ENCODE peak calls at places on chromosomes 11 and 22, in eight cellular contexts. W, H, L, Y, U, Z, V and P are unnamed samples.
A peak's percentile ranks its signal among the peaks of the same experiment; 100 is the strongest.

GRCh38 chr11:86952933-86953637 is 2.1 kb downstream of the FZD4 start:
- DNase-seq in H (no peak), U (peak; percentile 51), W (no peak), V (no peak), Z (no peak), Y (no peak), L (no peak), P (peak; percentile 50)

GRCh38 chr11:26201411-26201810 is 130.5 kb upstream of the ANO3 start:
- DNase-seq in V (no peak), W (no peak), Z (no peak), U (peak; percentile 84), H (peak; percentile 29), L (no peak), Y (no peak), P (no peak)

GRCh38 chr11:111797145-111797581 is 31.0 kb upstream of the PPP2R1B start:
- DNase-seq in Y (no peak), H (no peak), L (no peak), U (peak; percentile 31), V (no peak), W (peak; percentile 74), Z (no peak), P (peak; percentile 54)

GRCh38 chr11:86218125-86219081 is 26.1 kb upstream of the EED start:
- DNase-seq in V (peak; percentile 67), Z (peak; percentile 77), W (peak; percentile 82), H (peak; percentile 41), L (peak; percentile 62), U (peak; percentile 81), Y (peak; percentile 42), P (peak; percentile 83)

GRCh38 chr22:29338398-29338797 is 22.9 kb upstream of the RASL10A start:
- DNase-seq in Y (no peak), U (no peak), L (no peak), H (no peak), Z (no peak), V (no peak), W (no peak), P (no peak)

GRCh38 chr11:106996691-106997090 is 21.6 kb downstream of the GUCY1A2 start:
- DNase-seq in Y (no peak), L (no peak), H (no peak), Z (no peak), V (no peak), U (no peak), W (no peak), P (no peak)

GRCh38 chr22:37063436-37064420 is 12.2 kb downstream of the KCTD17 start:
- DNase-seq in L (no peak), W (no peak), Y (peak; percentile 15), U (no peak), H (no peak), Z (no peak), V (no peak), P (no peak)

GRCh38 chr11:86664930-86665329 is 7.5 kb downstream of the ME3 start:
- DNase-seq in L (no peak), V (no peak), W (no peak), H (no peak), U (no peak), Z (no peak), Y (no peak), P (no peak)

GRCh38 chr22:49372530-49373288 is 455.0 kb downstream of the BRD1 start:
- DNase-seq in L (no peak), U (no peak), W (peak; percentile 89), Y (no peak), H (no peak), V (no peak), Z (no peak), P (no peak)

GRCh38 chr11:63918576-63919171 is 1.7 kb upstream of the RCOR2 start:
- DNase-seq in V (peak; percentile 33), L (no peak), U (peak; percentile 30), Y (no peak), Z (peak; percentile 27), H (no peak), W (peak; percentile 68), P (no peak)

DNA sequence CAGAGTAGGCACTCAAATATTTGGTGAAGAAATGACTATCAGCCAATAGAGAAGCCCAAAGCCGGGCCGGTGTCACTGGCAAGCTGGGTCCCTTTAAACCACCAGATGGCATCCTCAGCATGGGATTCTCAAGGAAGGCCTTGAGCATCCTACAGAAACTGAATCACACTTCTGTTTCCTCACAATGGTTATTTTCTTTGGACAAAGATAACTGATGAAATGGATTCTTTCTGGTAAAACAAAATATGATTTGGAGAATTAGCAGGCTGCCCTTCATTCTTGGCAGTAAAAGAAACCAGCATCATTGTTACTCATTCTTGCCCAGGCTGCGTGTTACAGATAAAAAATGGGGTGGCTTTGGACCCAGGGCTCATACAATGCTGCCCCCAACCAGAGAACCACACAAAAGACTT is 30.3 kb upstream of the ASPHD2 start:
- DNase-seq in V (peak; percentile 35), U (peak; percentile 70), L (peak; percentile 33), W (peak; percentile 70), Z (peak; percentile 43), H (peak; percentile 8), Y (peak; percentile 36), P (peak; percentile 73)
- TF ChIP-seq CTCF in V (peak; percentile 66), U (peak; percentile 68), L (peak; percentile 51), W (peak; percentile 68), Z (peak; percentile 75), H (peak; percentile 75), Y (peak; percentile 36), P (peak; percentile 85)

DNA sequence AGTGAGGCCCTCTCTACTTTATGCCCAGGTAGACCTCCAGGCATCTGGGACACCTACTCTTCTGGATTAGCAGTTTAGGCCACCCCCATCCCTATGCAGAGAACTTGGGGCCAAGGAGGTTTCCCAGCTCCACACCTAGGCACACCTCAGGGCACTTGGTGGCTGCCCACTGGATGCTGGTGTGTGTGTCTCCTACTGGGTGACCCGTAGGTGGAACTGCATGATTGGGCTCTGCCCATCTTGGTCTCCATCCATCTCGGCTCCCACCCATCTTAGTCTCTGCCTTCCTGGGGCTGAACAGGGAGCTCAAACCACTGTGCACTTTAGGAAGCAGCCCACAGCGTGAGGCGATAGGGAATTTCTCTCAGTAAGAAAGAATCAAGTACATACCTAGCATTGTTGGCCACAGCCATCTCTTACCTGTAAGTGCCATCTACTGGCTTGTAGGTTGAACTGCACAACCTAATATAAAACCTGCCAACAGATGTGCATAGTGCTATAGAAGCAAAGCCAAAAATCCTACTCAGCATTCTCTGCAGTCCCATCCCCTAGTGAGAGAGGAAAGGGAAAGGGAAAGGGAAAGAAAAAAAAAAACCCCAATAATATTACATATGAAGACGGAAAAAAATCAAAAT is 61.6 kb upstream of the PTPN5 start:
- DNase-seq in Y (no peak), W (peak; percentile 32), Z (no peak), H (no peak), L (no peak), V (no peak), U (peak; percentile 23), P (peak; percentile 29)
- TF ChIP-seq CTCF in Y (no peak), W (peak; percentile 35), Z (peak; percentile 24), H (peak; percentile 50), L (no peak), V (peak; percentile 69), U (peak; percentile 45), P (peak; percentile 38)

DNA sequence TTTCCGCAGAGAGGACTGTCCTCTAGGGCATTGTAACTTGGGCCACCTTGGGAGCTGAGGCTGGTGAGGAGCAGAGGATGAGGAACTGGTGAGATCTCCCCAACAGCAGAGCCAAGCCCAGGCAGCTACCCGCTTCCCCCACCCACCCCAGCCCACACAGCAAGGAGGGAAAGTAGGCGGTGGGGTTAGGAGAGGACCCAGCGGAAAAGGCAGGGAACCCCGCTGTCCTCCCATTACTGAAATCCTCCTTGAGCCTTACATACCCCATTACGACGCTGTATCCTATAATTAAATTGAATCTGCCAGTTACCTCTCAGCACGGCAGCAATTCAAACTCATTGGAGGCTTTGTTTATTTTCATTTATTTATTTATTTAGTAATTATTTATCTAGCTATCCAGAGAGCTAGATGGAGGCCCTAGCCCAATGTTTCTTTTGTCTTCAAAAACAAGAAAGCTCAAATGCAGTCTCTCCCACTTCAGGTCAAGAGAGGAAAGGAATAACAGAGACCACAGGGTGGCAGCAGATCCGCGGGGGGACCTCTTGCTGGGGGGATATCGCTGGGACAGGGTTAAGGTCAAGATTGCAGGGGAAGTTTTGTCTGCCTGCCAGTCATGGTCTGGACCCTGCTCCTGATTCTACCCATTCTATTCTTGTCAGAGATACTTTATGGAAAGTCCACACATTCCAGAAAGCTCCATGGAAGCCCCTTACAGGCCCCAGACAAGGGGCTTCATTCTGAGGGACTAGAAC is 218.0 kb downstream of the ST3GAL4 start:
- DNase-seq in Y (no peak), Z (no peak), U (no peak), H (no peak), L (no peak), V (peak; percentile 20), W (peak; percentile 21), P (peak; percentile 33)
- TF ChIP-seq CTCF in Y (no peak), Z (peak; percentile 6), U (no peak), H (peak; percentile 41), L (no peak), V (no peak), W (peak; percentile 44), P (no peak)

GRCh38 chr11:438101-438844 is 3.5 kb downstream of the ANO9 start:
- DNase-seq in H (no peak), U (no peak), L (no peak), Y (no peak), Z (no peak), W (no peak), V (no peak), P (no peak)

GRCh38 chr11:441418-442274 is at the start of gene ANO9:
- DNase-seq in L (no peak), Y (peak; percentile 39), U (no peak), V (no peak), Z (no peak), W (no peak), H (no peak), P (no peak)

GRCh38 chr11:439315-440064 is 2.3 kb downstream of the ANO9 start:
- DNase-seq in W (no peak), Y (no peak), Z (no peak), L (no peak), U (no peak), H (no peak), V (no peak), P (no peak)

GRCh38 chr11:441043-441417 is 781 bp downstream of the ANO9 start:
- DNase-seq in W (no peak), U (no peak), H (no peak), Z (no peak), Y (no peak), L (no peak), V (no peak), P (no peak)

DNA sequence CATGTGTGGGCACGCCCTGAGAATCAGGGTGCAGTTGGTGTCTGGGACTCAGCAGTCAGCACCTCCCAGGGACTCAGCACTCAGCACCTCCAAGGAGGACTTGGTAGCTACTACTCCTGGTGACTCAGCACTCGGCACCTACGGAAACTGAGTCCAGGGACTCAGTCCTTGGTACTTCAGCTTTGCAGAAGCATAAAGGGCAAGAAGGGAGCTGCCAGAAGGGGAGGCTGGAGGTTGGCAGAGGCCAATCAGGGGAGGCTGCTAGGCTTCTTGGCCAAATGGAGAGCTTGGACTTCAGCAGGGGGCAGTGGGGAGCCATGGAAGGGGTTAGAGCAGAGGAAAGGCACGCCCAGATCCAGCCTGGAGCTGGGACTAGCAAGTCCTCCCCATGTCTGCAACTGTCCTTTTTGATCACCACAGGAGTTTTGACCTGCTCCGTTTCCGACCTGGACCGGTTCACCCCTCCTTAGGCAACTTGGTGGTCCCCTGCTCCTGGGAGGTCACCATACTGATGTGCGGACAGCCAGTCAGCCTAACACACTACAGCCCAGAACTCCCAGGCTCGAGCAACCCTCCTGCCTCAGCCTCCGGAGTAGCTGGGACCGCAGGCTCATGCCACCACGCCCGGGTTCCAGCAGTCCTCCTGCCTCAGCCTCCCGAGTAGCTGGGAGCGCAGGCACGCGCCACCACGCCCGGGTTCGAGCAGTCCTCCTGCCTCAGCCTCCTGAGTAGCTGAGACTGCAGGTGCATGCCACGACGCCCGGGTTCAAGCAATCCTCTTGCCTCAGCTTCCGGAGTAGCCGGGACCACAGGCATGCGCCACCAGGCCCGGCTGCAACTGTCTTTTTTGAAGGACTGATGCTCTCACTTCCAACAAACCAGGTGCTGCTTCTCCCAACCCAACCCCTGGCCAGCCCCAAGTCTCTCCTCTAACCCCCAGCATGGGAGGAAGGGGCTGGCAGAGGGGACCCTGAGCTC is 1.5 kb downstream of the ANO9 start:
- DNase-seq in W (peak; percentile 38), V (no peak), H (no peak), Z (no peak), U (peak; percentile 13), Y (no peak), L (no peak), P (no peak)
- TF ChIP-seq CTCF in W (peak; percentile 6), V (no peak), H (peak; percentile 23), Z (peak; percentile 27), U (peak; percentile 6), Y (no peak), L (no peak), P (peak; percentile 30)